ENCODE peak calls at places on chromosomes 6 and 20, in ten cellular contexts. U is breast epithelium; G is NCI-H1105; T is ureter; Y is Calu3; H is pancreas; J is CD4-positive, alpha-beta T cell; O is GDM1; X is posterior vena cava; Z is cardiac fibroblast. C is an unnamed sample.

GRCh38 chr6:106502534-106502933 is 126.8 kb downstream of the RTN4IP1 start:
- DNase-seq in U (no peak), G (no peak), T (no peak), Y (no peak), H (no peak), J (no peak), O (no peak), X (no peak), Z (no peak), C (no peak)

GRCh38 chr6:6758915-6759654 is 170.6 kb downstream of the LY86 start:
- DNase-seq in U (no peak), G (peak; percentile 31), T (peak; percentile 64), Y (peak; percentile 44), H (peak; percentile 81), J (peak; percentile 12), O (peak; percentile 49), X (no peak), Z (peak; percentile 84), C (peak; percentile 56)

GRCh38 chr6:11043552-11043960 is 549 bp downstream of the ELOVL2 start:
- DNase-seq in U (no peak), G (peak; percentile 9), T (no peak), Y (no peak), H (no peak), J (no peak), O (no peak), X (no peak), Z (no peak), C (no peak)

GRCh38 chr20:31595654-31596411 is 9.3 kb upstream of the ID1 start:
- DNase-seq in U (peak; percentile 72), G (no peak), T (peak; percentile 82), Y (peak; percentile 68), H (no peak), J (no peak), O (no peak), X (peak; percentile 93), Z (peak; percentile 99), C (peak; percentile 77)

GRCh38 chr6:21997414-21998037 is 299.3 kb downstream of the PRL start:
- DNase-seq in U (no peak), G (no peak), T (no peak), Y (no peak), H (no peak), J (no peak), O (peak; percentile 29), X (no peak), Z (no peak), C (no peak)

GRCh38 chr6:31399589-31400466 is 3.6 kb upstream of the MICA start:
- DNase-seq in U (peak; percentile 91), G (peak; percentile 47), T (peak; percentile 94), Y (peak; percentile 96), H (peak; percentile 92), J (peak; percentile 34), O (peak; percentile 81), X (peak; percentile 97), Z (peak; percentile 94), C (peak; percentile 92)

GRCh38 chr20:9021699-9022098 is 47.2 kb upstream of the PLCB4 start:
- DNase-seq in U (no peak), G (no peak), T (no peak), Y (peak; percentile 6), H (no peak), J (no peak), O (no peak), X (no peak), Z (peak; percentile 66), C (peak; percentile 57)

GRCh38 chr6:45437441-45437820 is 59.7 kb upstream of the SUPT3H start:
- DNase-seq in U (no peak), G (no peak), T (no peak), Y (no peak), H (no peak), J (no peak), O (no peak), X (no peak), Z (no peak), C (no peak)

GRCh38 chr6:115914098-115914497 is 146.6 kb downstream of the FRK start:
- DNase-seq in U (no peak), G (no peak), T (no peak), Y (no peak), H (no peak), J (no peak), O (no peak), X (no peak), Z (no peak), C (no peak)

GRCh38 chr20:57618091-57618765 is 2.0 kb downstream of the ZBP1 start:
- DNase-seq in U (no peak), G (no peak), T (no peak), Y (peak; percentile 91), H (no peak), J (no peak), O (no peak), X (peak; percentile 48), Z (no peak), C (peak; percentile 96)

GRCh38 chr20:10337291-10337690 is 96.7 kb downstream of the MKKS start:
- DNase-seq in U (no peak), G (no peak), T (no peak), Y (no peak), H (no peak), J (no peak), O (no peak), X (no peak), Z (no peak), C (no peak)